ENCODE peak calls at places on chromosomes 13 and 19, in nine cellular contexts. T is astrocyte of the spinal cord, W is GM23338, B is NT2/D1, X is mucosa of gallbladder, K is neural progenitor cell, A is left lung, U is GF-D8, J is dermis blood vessel endothelial cell. Y is an unnamed sample.

GRCh38 chr13:66634384-66634783 is 595.8 kb downstream of the PCDH9 start:
- DNase-seq in T (no peak), W (no peak), B (no peak), X (no peak), K (no peak), A (no peak), U (no peak), J (no peak), Y (no peak)

GRCh38 chr19:15432018-15432494 is 13.3 kb upstream of the AKAP8L start:
- DNase-seq in T (no peak), W (peak), B (no peak), X (no peak), K (peak), A (no peak), U (no peak), J (peak), Y (no peak)

GRCh38 chr13:37319041-37319443 is 213.6 kb upstream of the CSNK1A1L start:
- DNase-seq in T (no peak), W (no peak), B (no peak), X (no peak), K (no peak), A (no peak), U (no peak), J (no peak), Y (no peak)

GRCh38 chr19:33405491-33406461 is 32.3 kb downstream of the CEBPG start:
- DNase-seq in T (no peak), W (no peak), B (no peak), X (no peak), K (no peak), A (peak), U (no peak), J (no peak), Y (no peak)

GRCh38 chr13:50969691-50970090 is 60.1 kb downstream of the RNASEH2B start:
- DNase-seq in T (peak), W (peak), B (peak), X (no peak), K (peak), A (no peak), U (no peak), J (peak), Y (peak)

GRCh38 chr13:114038211-114038613 is 64.3 kb upstream of the C13orf46 start:
- DNase-seq in T (no peak), W (no peak), B (no peak), X (no peak), K (no peak), A (no peak), U (no peak), J (no peak), Y (no peak)

GRCh38 chr13:89267734-89268133 is 1596.6 kb downstream of the SLITRK5 start:
- DNase-seq in T (peak), W (no peak), B (no peak), X (no peak), K (no peak), A (no peak), U (no peak), J (no peak), Y (no peak)

GRCh38 chr13:41597348-41598041 is 140.1 kb downstream of the RGCC start:
- DNase-seq in T (peak), W (no peak), B (no peak), X (no peak), K (no peak), A (no peak), U (no peak), J (no peak), Y (no peak)

GRCh38 chr19:58572818-58573657 is at the start of gene MZF1:
- DNase-seq in T (peak), W (peak), B (peak), X (peak), K (peak), A (peak), U (no peak), J (peak), Y (peak)

GRCh38 chr19:1566392-1567115 is 1.6 kb downstream of the MEX3D start:
- DNase-seq in T (peak), W (peak), B (peak), X (peak), K (peak), A (peak), U (no peak), J (peak), Y (peak)

GRCh38 chr13:112728375-112729126 is 38.7 kb downstream of the ATP11A start:
- DNase-seq in T (no peak), W (no peak), B (no peak), X (no peak), K (no peak), A (no peak), U (no peak), J (no peak), Y (peak)

GRCh38 chr13:51932231-51932630 is 70.5 kb downstream of the CCDC70 start:
- DNase-seq in T (no peak), W (no peak), B (no peak), X (no peak), K (no peak), A (no peak), U (no peak), J (no peak), Y (no peak)

GRCh38 chr13:27770809-27771208 is 21.5 kb upstream of the GSX1 start:
- DNase-seq in T (no peak), W (peak), B (no peak), X (no peak), K (peak), A (no peak), U (no peak), J (peak), Y (peak)

GRCh38 chr13:23561261-23561660 is 9.0 kb upstream of the TNFRSF19 start:
- DNase-seq in T (no peak), W (no peak), B (no peak), X (no peak), K (no peak), A (no peak), U (no peak), J (no peak), Y (no peak)

GRCh38 chr19:5447700-5448311 is 7.4 kb upstream of the ZNRF4 start:
- DNase-seq in T (no peak), W (no peak), B (no peak), X (no peak), K (no peak), A (no peak), U (no peak), J (no peak), Y (no peak)

GRCh38 chr13:60163525-60164471 is at the start of gene DIAPH3:
- DNase-seq in T (peak), W (peak), B (peak), X (peak), K (peak), A (peak), U (peak), J (peak), Y (peak)

GRCh38 chr19:36046443-36047050 is 7.5 kb downstream of the THAP8 start:
- DNase-seq in T (no peak), W (peak), B (no peak), X (no peak), K (no peak), A (no peak), U (no peak), J (no peak), Y (no peak)

GRCh38 chr13:26601669-26602068 is 44.2 kb downstream of the WASF3 start:
- DNase-seq in T (no peak), W (no peak), B (no peak), X (no peak), K (no peak), A (no peak), U (peak), J (peak), Y (no peak)

GRCh38 chr13:31377946-31378345 is 178.2 kb downstream of the B3GLCT start:
- DNase-seq in T (no peak), W (no peak), B (no peak), X (no peak), K (no peak), A (no peak), U (no peak), J (no peak), Y (no peak)

GRCh38 chr19:11380653-11381534 is 3.2 kb downstream of the EPOR start:
- DNase-seq in T (peak), W (peak), B (peak), X (peak), K (peak), A (peak), U (peak), J (peak), Y (peak)

GRCh38 chr19:1146418-1146711 is 27.7 kb downstream of the SBNO2 start:
- DNase-seq in T (no peak), W (no peak), B (no peak), X (no peak), K (no peak), A (no peak), U (no peak), J (no peak), Y (no peak)

GRCh38 chr19:45404557-45405434 is at the start of gene PPP1R13L:
- DNase-seq in T (peak), W (peak), B (no peak), X (peak), K (peak), A (peak), U (no peak), J (peak), Y (peak)

GRCh38 chr19:38840583-38840968 is 9.0 kb upstream of the ECH1 start:
- DNase-seq in T (no peak), W (no peak), B (no peak), X (no peak), K (no peak), A (no peak), U (no peak), J (no peak), Y (no peak)

GRCh38 chr13:66265446-66265845 is 964.7 kb downstream of the PCDH9 start:
- DNase-seq in T (peak), W (no peak), B (no peak), X (no peak), K (no peak), A (no peak), U (no peak), J (no peak), Y (no peak)

GRCh38 chr19:54312436-54313362 is at the start of gene LILRA5:
- DNase-seq in T (no peak), W (no peak), B (no peak), X (no peak), K (no peak), A (peak), U (no peak), J (no peak), Y (no peak)

Y was measured in H9.